ENCODE peak calls at places on chromosomes 12 and 14, in ten cellular contexts. T is chondrocyte; V is progenitor cell of endocrine pancreas; G is SK-N-DZ; C is activated CD4-positive, alpha-beta T cell treated with anti-CD3 and anti-CD28 coated beads for 36 hours; M is AG09309; I is globus pallidus; W is activated CD8-positive, alpha-beta memory T cell treated with anti-CD3 and anti-CD28 coated beads, Interleukin-2, amount 50 U/mL, for 48 hours; B is M059J; J is EH. X is an unnamed sample.

GRCh38 chr12:95966287-95966870 is 23.2 kb downstream of the AMDHD1 start:
- DNase-seq in T (no peak), V (no peak), G (no peak), C (no peak), M (no peak), I (no peak), W (no peak), B (peak), J (peak), X (peak)

GRCh38 chr12:108495054-108495453 is 20.0 kb upstream of the FICD start:
- DNase-seq in T (no peak), V (no peak), G (no peak), C (peak), M (no peak), I (no peak), W (peak), B (peak), J (peak), X (peak)

GRCh38 chr12:25997401-25997973 is 39.0 kb downstream of the RASSF8 start:
- DNase-seq in T (no peak), V (no peak), G (no peak), C (no peak), M (peak), I (no peak), W (no peak), B (peak), J (peak), X (peak)

GRCh38 chr14:75426332-75427125 is 1.3 kb upstream of the JDP2 start:
- DNase-seq in T (no peak), V (no peak), G (no peak), C (peak), M (no peak), I (no peak), W (no peak), B (no peak), J (no peak), X (no peak)

GRCh38 chr12:85711735-85712390 is 124.3 kb downstream of the RASSF9 start:
- DNase-seq in T (no peak), V (no peak), G (no peak), C (no peak), M (no peak), I (no peak), W (no peak), B (no peak), J (no peak), X (no peak)

GRCh38 chr14:70642313-70643235 is 858 bp downstream of the TTC9 start:
- DNase-seq in T (no peak), V (peak), G (peak), C (peak), M (no peak), I (no peak), W (peak), B (no peak), J (no peak), X (no peak)

GRCh38 chr12:114812858-114813761 is 129.1 kb upstream of the TBX3 start:
- DNase-seq in T (no peak), V (no peak), G (peak), C (no peak), M (no peak), I (no peak), W (no peak), B (peak), J (no peak), X (no peak)

GRCh38 chr12:58919271-58920101 is 818 bp downstream of the LRIG3 start:
- DNase-seq in T (peak), V (no peak), G (peak), C (peak), M (no peak), I (peak), W (no peak), B (peak), J (peak), X (no peak)

GRCh38 chr14:53570411-53571387 is 385.9 kb downstream of the BMP4 start:
- DNase-seq in T (no peak), V (no peak), G (no peak), C (no peak), M (no peak), I (no peak), W (no peak), B (no peak), J (no peak), X (no peak)

GRCh38 chr14:92615451-92615850 is 101.9 kb downstream of the RIN3 start:
- DNase-seq in T (no peak), V (no peak), G (no peak), C (peak), M (no peak), I (no peak), W (peak), B (no peak), J (no peak), X (no peak)

GRCh38 chr12:124507188-124508109 is 60.0 kb downstream of the NCOR2 start:
- DNase-seq in T (no peak), V (no peak), G (no peak), C (no peak), M (no peak), I (no peak), W (no peak), B (no peak), J (peak), X (no peak)

GRCh38 chr14:73783107-73783727 is 68.4 kb upstream of the PTGR2 start:
- DNase-seq in T (no peak), V (no peak), G (no peak), C (no peak), M (no peak), I (no peak), W (no peak), B (no peak), J (peak), X (no peak)

GRCh38 chr12:55865327-55865726 is 22.6 kb upstream of the MMP19 start:
- DNase-seq in T (no peak), V (no peak), G (no peak), C (no peak), M (no peak), I (no peak), W (no peak), B (no peak), J (no peak), X (no peak)

GRCh38 chr12:57454566-57455373 is at the start of gene INHBE:
- DNase-seq in T (peak), V (no peak), G (peak), C (peak), M (peak), I (no peak), W (peak), B (no peak), J (peak), X (no peak)

GRCh38 chr12:115606040-115606439 is 671.5 kb downstream of the MED13L start:
- DNase-seq in T (no peak), V (no peak), G (no peak), C (no peak), M (no peak), I (no peak), W (no peak), B (no peak), J (no peak), X (no peak)

GRCh38 chr14:51319181-51319597 is 79.1 kb downstream of the TMX1 start:
- DNase-seq in T (no peak), V (no peak), G (no peak), C (no peak), M (no peak), I (peak), W (no peak), B (peak), J (peak), X (no peak)

GRCh38 chr14:89012272-89013097 is 188.0 kb downstream of the TTC8 start:
- DNase-seq in T (no peak), V (no peak), G (no peak), C (no peak), M (no peak), I (no peak), W (no peak), B (no peak), J (no peak), X (no peak)

GRCh38 chr12:113940357-113940756 is 25.8 kb downstream of the RBM19 start:
- DNase-seq in T (no peak), V (no peak), G (no peak), C (no peak), M (no peak), I (no peak), W (no peak), B (no peak), J (no peak), X (no peak)

GRCh38 chr12:9796916-9797315 is 30.4 kb upstream of the KLRF1 start:
- DNase-seq in T (no peak), V (no peak), G (no peak), C (no peak), M (no peak), I (no peak), W (no peak), B (peak), J (no peak), X (no peak)

GRCh38 chr12:65465766-65466547 is 187.5 kb downstream of the MSRB3 start:
- DNase-seq in T (no peak), V (no peak), G (no peak), C (no peak), M (no peak), I (no peak), W (no peak), B (no peak), J (no peak), X (no peak)

GRCh38 chr12:125794401-125794800 is 729.2 kb downstream of the AACS start:
- DNase-seq in T (no peak), V (no peak), G (no peak), C (no peak), M (no peak), I (no peak), W (no peak), B (no peak), J (no peak), X (no peak)

GRCh38 chr12:47686645-47687240 is 19.1 kb downstream of the RPAP3 start:
- DNase-seq in T (no peak), V (no peak), G (no peak), C (peak), M (peak), I (peak), W (no peak), B (peak), J (peak), X (no peak)

GRCh38 chr12:115213118-115213517 is 529.1 kb upstream of the TBX3 start:
- DNase-seq in T (no peak), V (no peak), G (no peak), C (no peak), M (no peak), I (no peak), W (no peak), B (no peak), J (no peak), X (no peak)

GRCh38 chr12:21940972-21941521 is at the start of gene ABCC9:
- DNase-seq in T (no peak), V (peak), G (peak), C (peak), M (no peak), I (peak), W (peak), B (no peak), J (peak), X (no peak)

GRCh38 chr12:91249059-91250055 is 66.7 kb upstream of the DCN start:
- DNase-seq in T (no peak), V (no peak), G (no peak), C (no peak), M (peak), I (no peak), W (no peak), B (no peak), J (peak), X (no peak)

GRCh38 chr14:50363734-50364113 is 33.0 kb downstream of the CDKL1 start:
- DNase-seq in T (no peak), V (no peak), G (no peak), C (peak), M (no peak), I (no peak), W (no peak), B (peak), J (peak), X (no peak)

GRCh38 chr14:23175823-23176222 is 7.6 kb downstream of the SLC7A8 start:
- DNase-seq in T (no peak), V (no peak), G (no peak), C (no peak), M (no peak), I (no peak), W (no peak), B (peak), J (peak), X (no peak)

GRCh38 chr12:57162541-57163125 is 15.2 kb upstream of the LRP1-AS start:
- DNase-seq in T (no peak), V (no peak), G (no peak), C (no peak), M (no peak), I (no peak), W (no peak), B (no peak), J (no peak), X (no peak)

GRCh38 chr12:129394416-129394815 is 509.4 kb downstream of the TMEM132D start:
- DNase-seq in T (no peak), V (no peak), G (peak), C (no peak), M (no peak), I (no peak), W (no peak), B (no peak), J (no peak), X (no peak)

GRCh38 chr12:52189376-52190174 is 2.2 kb downstream of the KRT80 start:
- DNase-seq in T (no peak), V (no peak), G (no peak), C (no peak), M (no peak), I (no peak), W (no peak), B (peak), J (peak), X (no peak)

GRCh38 chr12:51202650-51203198 is 15.1 kb downstream of the POU6F1 start:
- DNase-seq in T (no peak), V (no peak), G (no peak), C (peak), M (no peak), I (no peak), W (no peak), B (no peak), J (no peak), X (no peak)

GRCh38 chr12:94149781-94150482 is 1.6 kb downstream of the PLXNC1 start:
- DNase-seq in T (peak), V (peak), G (peak), C (peak), M (no peak), I (no peak), W (peak), B (no peak), J (peak), X (no peak)

GRCh38 chr14:32611752-32612151 is 282.7 kb downstream of the AKAP6 start:
- DNase-seq in T (no peak), V (no peak), G (no peak), C (no peak), M (peak), I (no peak), W (no peak), B (peak), J (peak), X (no peak)

GRCh38 chr12:105852958-105853357 is 285.8 kb downstream of the NUAK1 start:
- DNase-seq in T (no peak), V (no peak), G (no peak), C (no peak), M (no peak), I (no peak), W (no peak), B (no peak), J (no peak), X (no peak)

GRCh38 chr12:22333751-22334695 is 484 bp downstream of the ST8SIA1 start:
- DNase-seq in T (no peak), V (peak), G (peak), C (peak), M (no peak), I (no peak), W (peak), B (no peak), J (no peak), X (no peak)

GRCh38 chr14:93175492-93175891 is 9.2 kb downstream of the MOAP1 start:
- DNase-seq in T (peak), V (no peak), G (no peak), C (no peak), M (no peak), I (no peak), W (no peak), B (no peak), J (no peak), X (no peak)